ENCODE peak calls at places on chromosomes 7 and 10, in nine cellular contexts. G is NT2/D1, V is neuronal stem cell, F is IMR-90, Z is MM.1S, E is SK-N-MC, X is SK-N-SH, D is astrocyte, N is mesendoderm. W is an unnamed sample.

GRCh38 chr7:151426486-151426905 is 13.4 kb downstream of the CRYGN start:
- DNase-seq in F (peak), Z (no peak), V (no peak), X (no peak), G (no peak), D (peak), E (no peak), N (no peak), W (no peak)

GRCh38 chr7:143519411-143520131 is 41.9 kb downstream of the TAS2R41 start:
- DNase-seq in N (no peak), Z (no peak), X (no peak), V (no peak), D (peak), G (no peak), F (peak), E (no peak), W (peak)

GRCh38 chr10:49163741-49164140 is 24.4 kb downstream of the TMEM273 start:
- DNase-seq in D (peak), Z (no peak), G (no peak), V (no peak), F (peak), E (no peak), N (no peak), X (no peak), W (no peak)

GRCh38 chr10:127563718-127564553 is 14.8 kb downstream of the NPS start:
- DNase-seq in V (no peak), Z (peak), X (peak), E (no peak), N (peak), G (no peak), D (no peak), F (no peak), W (peak)

GRCh38 chr7:87100326-87100725 is 40.9 kb upstream of the ELAPOR2 start:
- DNase-seq in X (no peak), F (no peak), V (no peak), N (no peak), G (no peak), D (no peak), E (no peak), Z (no peak), W (no peak)

GRCh38 chr7:67311901-67312300 is 315.3 kb downstream of the TYW1 start:
- DNase-seq in N (no peak), F (peak), X (no peak), V (no peak), D (peak), G (no peak), Z (no peak), E (no peak), W (no peak)

GRCh38 chr10:43251664-43252165 is 15.2 kb downstream of the RASGEF1A start:
- DNase-seq in V (no peak), Z (no peak), F (no peak), N (no peak), D (no peak), G (no peak), X (peak), E (no peak), W (no peak)

GRCh38 chr10:111128331-111129167 is 51.7 kb downstream of the ADRA2A start:
- DNase-seq in X (no peak), N (peak), V (no peak), F (peak), D (peak), G (no peak), E (no peak), Z (no peak), W (peak)

GRCh38 chr7:155972651-155973349 is 160.5 kb upstream of the SHH start:
- DNase-seq in N (no peak), F (no peak), D (no peak), G (no peak), X (no peak), Z (no peak), E (no peak), V (no peak), W (peak)

GRCh38 chr10:27448926-27449325 is 55.2 kb upstream of the RAB18 start:
- DNase-seq in E (no peak), V (no peak), Z (no peak), G (no peak), X (no peak), F (peak), N (peak), D (peak), W (peak)

GRCh38 chr10:128375171-128375570 is 248.9 kb upstream of the MKI67 start:
- DNase-seq in N (no peak), G (no peak), E (no peak), D (no peak), X (no peak), V (no peak), F (no peak), Z (no peak), W (no peak)

GRCh38 chr7:87413951-87414381 is 61.5 kb downstream of the ABCB4 start:
- DNase-seq in F (peak), E (no peak), V (peak), X (peak), N (no peak), D (peak), Z (no peak), G (no peak), W (no peak)

GRCh38 chr7:107051376-107051775 is 6.9 kb downstream of the PRKAR2B start:
- DNase-seq in Z (no peak), F (no peak), G (no peak), V (no peak), X (no peak), N (no peak), E (no peak), D (no peak), W (no peak)

GRCh38 chr10:8776926-8777625 is 722.6 kb downstream of the GATA3 start:
- DNase-seq in V (no peak), Z (no peak), E (no peak), F (no peak), G (no peak), D (no peak), X (no peak), N (no peak), W (no peak)

GRCh38 chr10:317219-317868 is 182.1 kb downstream of the ZMYND11 start:
- DNase-seq in V (no peak), F (peak), G (no peak), E (no peak), Z (no peak), X (no peak), N (no peak), D (peak), W (no peak)

GRCh38 chr7:102292813-102293798 is 6.4 kb downstream of the SH2B2 start:
- DNase-seq in F (no peak), X (peak), G (no peak), V (no peak), Z (no peak), E (no peak), N (no peak), D (no peak), W (peak)

GRCh38 chr7:117072620-117073118 is 119.4 kb downstream of the ST7 start:
- DNase-seq in D (peak), V (no peak), X (peak), E (no peak), F (peak), Z (no peak), G (no peak), N (peak), W (no peak)

GRCh38 chr10:124683816-124684215 is 60.4 kb downstream of the FAM53B start:
- DNase-seq in G (no peak), Z (no peak), V (no peak), D (no peak), E (no peak), X (no peak), N (no peak), F (no peak), W (no peak)

GRCh38 chr7:106217089-106217542 is 67.7 kb downstream of the NAMPT start:
- DNase-seq in N (peak), D (peak), Z (no peak), G (no peak), X (no peak), F (peak), V (no peak), E (no peak), W (peak)

GRCh38 chr10:58590152-58590551 is 77.5 kb downstream of the BICC1 start:
- DNase-seq in Z (no peak), N (no peak), X (peak), D (peak), V (no peak), F (peak), E (no peak), G (no peak), W (no peak)

GRCh38 chr7:2037805-2038635 is 194.7 kb downstream of the MAD1L1 start:
- DNase-seq in Z (no peak), V (no peak), N (peak), E (no peak), X (no peak), F (peak), G (no peak), D (peak), W (no peak)

GRCh38 chr10:61931620-61932332 is 30.3 kb downstream of the ARID5B start:
- DNase-seq in D (peak), V (no peak), X (no peak), N (no peak), G (no peak), F (no peak), Z (no peak), E (no peak), W (no peak)

GRCh38 chr10:34504534-34504933 is 310.6 kb downstream of the PARD3 start:
- DNase-seq in X (no peak), Z (no peak), F (peak), N (peak), E (no peak), G (no peak), V (no peak), D (peak), W (peak)

GRCh38 chr7:131249003-131249402 is 78.7 kb upstream of the MKLN1 start:
- DNase-seq in Z (no peak), D (peak), E (no peak), F (peak), G (no peak), V (no peak), N (peak), X (no peak), W (peak)

GRCh38 chr7:96244992-96245292 is 77.0 kb downstream of the SLC25A13 start:
- DNase-seq in N (no peak), F (no peak), D (no peak), V (no peak), G (no peak), Z (no peak), E (no peak), X (no peak), W (no peak)

GRCh38 chr7:30237271-30237695 is 47.1 kb upstream of the ZNRF2 start:
- DNase-seq in X (no peak), Z (peak), E (no peak), V (no peak), F (no peak), N (no peak), D (no peak), G (no peak), W (no peak)

GRCh38 chr10:72612203-72612826 is 13.6 kb downstream of the MICU1 start:
- DNase-seq in E (peak), F (no peak), V (no peak), N (no peak), Z (no peak), G (no peak), D (no peak), X (peak), W (no peak)

GRCh38 chr7:42940985-42941847 is 9.0 kb downstream of the MRPL32 start:
- DNase-seq in G (peak), E (peak), N (peak), D (peak), F (peak), Z (peak), V (peak), X (peak), W (peak)

GRCh38 chr10:36023939-36024338 is 381.8 kb upstream of the FZD8 start:
- DNase-seq in G (peak), D (peak), Z (no peak), E (no peak), V (no peak), N (peak), F (peak), X (no peak), W (peak)

GRCh38 chr7:33921216-33921938 is 16.0 kb downstream of the BMPER start:
- DNase-seq in Z (no peak), N (no peak), D (no peak), E (no peak), F (peak), X (no peak), V (no peak), G (no peak), W (no peak)

GRCh38 chr10:72080042-72081035 is 8.0 kb downstream of the SPOCK2 start:
- DNase-seq in Z (no peak), N (peak), D (no peak), G (no peak), E (no peak), F (no peak), V (no peak), X (no peak), W (peak)

GRCh38 chr10:971150-971542 is 17.1 kb upstream of the GTPBP4 start:
- DNase-seq in V (no peak), X (peak), Z (no peak), E (no peak), D (no peak), F (peak), N (no peak), G (no peak), W (no peak)

GRCh38 chr10:116742367-116743265 is at the start of gene HSPA12A:
- DNase-seq in D (peak), X (peak), E (no peak), G (no peak), Z (peak), F (peak), V (peak), N (peak), W (peak)

GRCh38 chr7:9945131-9945530 is 1028.5 kb upstream of the PHF14 start:
- DNase-seq in F (no peak), X (no peak), D (peak), V (no peak), E (no peak), N (no peak), G (no peak), Z (no peak), W (no peak)

GRCh38 chr7:108270385-108270784 is 140.2 kb upstream of the LAMB4 start:
- DNase-seq in E (no peak), N (no peak), D (peak), Z (peak), X (no peak), V (no peak), G (no peak), F (no peak), W (no peak)

DNA sequence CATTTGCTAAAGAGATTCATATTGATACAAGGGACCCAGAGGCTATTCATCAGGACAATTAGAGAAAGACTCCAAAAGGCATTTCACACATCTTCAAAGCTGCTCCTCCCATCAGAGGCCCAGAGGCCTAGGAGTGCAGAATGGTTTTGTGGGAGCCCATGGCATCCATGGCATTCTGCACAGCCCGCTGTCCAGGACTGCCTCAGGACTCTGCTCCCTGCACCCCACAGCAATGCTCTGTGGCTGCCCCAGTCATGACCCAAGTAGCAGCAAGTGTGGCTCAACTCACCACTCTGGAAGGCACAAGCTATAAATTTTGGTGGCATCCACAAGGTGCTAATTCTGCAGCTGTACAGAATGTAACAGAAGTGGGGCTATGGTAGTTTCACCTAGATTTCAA is 38.5 kb downstream of the ZNF438 start:
- DNase-seq in F (no peak), E (no peak), V (no peak), G (no peak), Z (no peak), N (no peak), D (no peak), X (no peak), W (no peak)
- H3K9ac ChIP-seq in F (no peak), E (no peak), V (no peak), G (no peak), Z (no peak), N (no peak), D (no peak), X (no peak), W (no peak)

GRCh38 chr7:13878154-13878553 is 111.3 kb downstream of the ETV1 start:
- DNase-seq in Z (no peak), G (no peak), V (no peak), X (no peak), D (no peak), F (no peak), N (no peak), E (no peak), W (no peak)

GRCh38 chr7:13879143-13879542 is 110.3 kb downstream of the ETV1 start:
- DNase-seq in D (no peak), E (no peak), F (no peak), N (no peak), X (no peak), G (no peak), Z (no peak), V (no peak), W (no peak)

GRCh38 chr7:13879994-13880686 is 109.3 kb downstream of the ETV1 start:
- DNase-seq in N (peak), E (no peak), V (no peak), X (no peak), D (peak), F (peak), Z (no peak), G (no peak), W (no peak)

GRCh38 chr7:13882051-13882450 is 107.4 kb downstream of the ETV1 start:
- DNase-seq in F (no peak), G (no peak), Z (no peak), D (no peak), N (no peak), E (peak), X (no peak), V (no peak), W (no peak)

GRCh38 chr7:13880789-13881188 is 108.7 kb downstream of the ETV1 start:
- DNase-seq in E (no peak), F (peak), Z (no peak), N (no peak), V (no peak), X (no peak), G (no peak), D (peak), W (no peak)
- H3K9ac ChIP-seq in E (no peak), F (no peak), Z (no peak), N (no peak), V (no peak), X (peak), G (no peak), D (no peak), W (no peak)

GRCh38 chr7:25557930-25558329 is 329.6 kb upstream of the NPVF start:
- DNase-seq in G (no peak), E (no peak), N (peak), F (no peak), Z (no peak), D (no peak), X (no peak), V (no peak), W (no peak)
- H3K9ac ChIP-seq in G (no peak), E (no peak), N (no peak), F (no peak), Z (no peak), D (no peak), X (no peak), V (no peak), W (no peak)

GRCh38 chr7:158527495-158527894 is 60.1 kb downstream of the PTPRN2 start:
- DNase-seq in F (no peak), E (no peak), V (no peak), G (no peak), Z (no peak), N (no peak), D (no peak), X (no peak), W (no peak)
- H3K9ac ChIP-seq in F (no peak), E (no peak), V (no peak), G (no peak), Z (no peak), N (no peak), D (no peak), X (no peak), W (no peak)

DNA sequence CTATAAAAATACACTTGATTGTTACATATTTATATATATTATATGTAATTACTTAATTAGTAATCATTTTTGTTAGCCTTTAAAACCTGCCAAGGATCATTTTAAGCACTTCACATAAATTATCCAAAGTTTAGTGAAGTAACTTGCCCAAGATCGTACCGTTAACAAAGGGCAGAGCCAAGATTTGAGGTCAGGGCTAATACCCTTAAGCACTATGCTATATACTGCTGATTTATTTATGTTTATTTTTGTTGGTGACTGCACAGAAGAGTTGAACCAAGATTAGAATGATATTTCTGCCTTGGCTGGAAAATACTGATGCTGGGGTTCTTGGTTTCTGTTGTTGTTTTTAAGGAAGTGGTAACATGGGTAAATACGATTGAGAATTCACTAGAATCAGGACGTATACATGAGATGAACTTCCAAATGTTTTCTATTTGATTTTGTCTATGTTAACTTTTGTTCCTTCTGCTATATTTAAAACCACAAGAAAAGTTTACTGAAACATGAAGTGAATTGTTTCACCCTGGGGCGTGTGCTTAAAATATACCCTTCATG is 9.3 kb downstream of the ADD3 start:
- DNase-seq in X (no peak), D (no peak), F (no peak), Z (no peak), G (no peak), N (no peak), E (no peak), V (no peak), W (no peak)
- H3K9ac ChIP-seq in X (no peak), D (no peak), F (no peak), Z (no peak), G (no peak), N (no peak), E (no peak), V (no peak), W (no peak)

GRCh38 chr7:92765725-92766124 is 70.6 kb downstream of the CDK6 start:
- DNase-seq in X (no peak), Z (no peak), F (peak), D (peak), G (no peak), N (peak), V (no peak), E (no peak), W (no peak)
- H3K9ac ChIP-seq in X (peak), Z (no peak), F (no peak), D (peak), G (no peak), N (no peak), V (no peak), E (no peak), W (no peak)

DNA sequence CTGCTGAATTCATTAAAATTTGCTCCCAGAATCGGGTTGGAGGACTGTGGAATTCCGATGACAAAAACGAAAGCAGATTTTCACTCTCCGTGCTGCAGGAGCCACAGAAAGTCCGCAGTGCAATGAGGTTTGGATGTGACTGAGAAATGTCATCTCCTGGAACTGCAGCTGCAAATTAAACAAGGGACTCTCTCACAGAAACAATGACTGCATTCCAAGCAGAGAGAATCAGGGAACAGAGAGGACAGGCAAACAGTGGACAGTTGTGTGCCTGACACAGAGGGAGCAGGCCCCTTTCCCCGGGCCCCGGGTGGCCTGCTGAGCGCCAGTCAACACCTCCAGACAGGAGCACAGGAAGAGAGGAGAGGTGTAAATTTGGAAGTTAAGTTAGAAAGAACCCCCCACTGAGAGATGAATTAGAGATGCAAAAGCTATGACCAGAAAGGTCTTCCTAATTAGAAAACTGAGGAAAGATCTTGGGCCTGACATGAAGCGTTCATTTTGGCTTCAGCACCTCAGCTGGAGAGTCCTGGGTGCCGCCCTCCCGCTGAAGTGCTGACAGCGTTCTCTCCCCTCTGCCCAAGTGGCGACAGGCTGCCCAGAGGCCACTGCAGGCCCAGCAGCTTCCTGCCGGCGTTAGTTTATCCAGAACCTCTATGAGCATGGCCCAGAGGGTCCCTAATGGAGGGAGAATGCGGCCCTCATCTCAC is 108.8 kb downstream of the C10orf90 start:
- DNase-seq in F (no peak), V (no peak), G (no peak), Z (no peak), N (peak), X (no peak), D (peak), E (no peak), W (peak)
- H3K9ac ChIP-seq in F (no peak), V (no peak), G (no peak), Z (no peak), N (peak), X (no peak), D (peak), E (no peak), W (peak)

DNA sequence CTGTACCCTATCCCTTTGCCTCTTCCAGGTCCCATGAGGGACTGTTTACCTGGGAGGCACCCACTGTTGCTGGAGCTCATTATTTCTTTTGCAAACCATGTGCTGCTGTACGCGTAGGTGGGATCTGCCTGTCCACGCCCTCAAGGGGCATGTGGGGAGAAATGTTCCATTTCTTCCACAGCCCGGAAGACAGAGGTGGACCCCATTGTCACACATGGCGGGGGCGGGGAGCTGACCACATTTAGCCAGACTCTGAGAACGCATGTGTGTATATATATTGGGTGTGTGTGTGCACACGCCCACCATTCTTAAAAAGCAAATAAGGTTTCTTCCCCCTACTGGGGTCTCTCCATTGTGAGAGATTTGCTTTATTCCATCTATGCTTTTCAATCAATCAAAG is 2.0 kb downstream of the PLXNA4 start:
- DNase-seq in E (no peak), Z (no peak), G (no peak), D (no peak), X (no peak), F (no peak), N (no peak), V (no peak), W (no peak)
- H3K9ac ChIP-seq in E (no peak), Z (no peak), G (no peak), D (no peak), X (no peak), F (no peak), N (no peak), V (no peak), W (no peak)

W was measured in endodermal cell.